ENCODE peak calls at places on chromosomes 5 and 9, in nine cellular contexts. Q is activated CD4-positive, alpha-beta memory T cell treated with anti-CD3 and anti-CD28 coated beads, Interleukin-2, amount 10 ng/mL, durations not matched to agents 7 days and 5 days; I is T-cell; O is A172; D is cardiac fibroblast; X is SHP77; B is fibroblast of the aortic adventitia; C is AG08395; K is HuH-7. S is an unnamed sample.

GRCh38 chr9:122055668-122056067 is 37.4 kb downstream of the TTLL11 start:
- DNase-seq in D (no peak), C (no peak), X (no peak), B (no peak), K (no peak), Q (no peak), I (no peak), O (no peak), S (no peak)

GRCh38 chr5:56412601-56413379 is 179.7 kb upstream of the ANKRD55 start:
- DNase-seq in O (no peak), I (no peak), K (no peak), D (no peak), Q (peak), X (no peak), B (no peak), C (no peak), S (no peak)

GRCh38 chr5:135588299-135588698 is 9.5 kb upstream of the CXCL14 start:
- DNase-seq in O (no peak), X (no peak), Q (no peak), D (no peak), I (no peak), B (no peak), C (no peak), K (no peak), S (no peak)

GRCh38 chr5:156411-157072 is 34.8 kb upstream of the LRRC14B start:
- DNase-seq in I (no peak), B (no peak), D (no peak), K (no peak), O (no peak), Q (peak), X (no peak), C (no peak), S (peak)

GRCh38 chr5:170148430-170149205 is 42.9 kb downstream of the FOXI1 start:
- DNase-seq in Q (no peak), K (no peak), D (no peak), B (no peak), I (no peak), C (no peak), O (no peak), X (no peak), S (no peak)

GRCh38 chr9:27353405-27354229 is 56.7 kb upstream of the EQTN start:
- DNase-seq in D (no peak), Q (no peak), I (no peak), K (no peak), C (no peak), O (no peak), X (no peak), B (no peak), S (peak)

GRCh38 chr9:115998661-115999060 is 154.9 kb upstream of the PAPPA start:
- DNase-seq in C (no peak), I (no peak), B (peak), O (no peak), X (no peak), D (peak), Q (no peak), K (no peak), S (no peak)

GRCh38 chr5:151157426-151158286 is at the start of gene ANXA6:
- DNase-seq in K (peak), B (peak), Q (peak), I (peak), O (peak), X (no peak), C (peak), D (peak), S (peak)

GRCh38 chr9:4137755-4138154 is 162.1 kb downstream of the GLIS3 start:
- DNase-seq in B (peak), D (peak), X (no peak), K (no peak), Q (no peak), O (peak), I (no peak), C (peak), S (no peak)

GRCh38 chr5:171152382-171152781 is 156.7 kb upstream of the TLX3 start:
- DNase-seq in O (peak), I (no peak), Q (no peak), C (no peak), D (peak), K (no peak), X (peak), B (peak), S (peak)

GRCh38 chr9:74006935-74007334 is 490.2 kb upstream of the RORB start:
- DNase-seq in K (no peak), D (peak), I (no peak), O (no peak), C (no peak), B (peak), Q (no peak), X (no peak), S (peak)

GRCh38 chr5:136457390-136458094 is 92.2 kb upstream of the TRPC7 start:
- DNase-seq in C (no peak), K (no peak), B (no peak), I (no peak), D (no peak), O (no peak), Q (no peak), X (peak), S (no peak)

GRCh38 chr5:39355324-39355723 is 9.0 kb downstream of the C9 start:
- DNase-seq in C (no peak), K (no peak), B (no peak), I (no peak), D (no peak), Q (no peak), X (no peak), O (peak), S (no peak)